ENCODE peak calls at places on chromosomes 12 and 14, in ten cellular contexts. X is HTR-8/SVneo; O is Daoy; D is AG09309; Z is frontal cortex; J is caudate nucleus; F is activated gamma-delta T cell treated with anti-CD3 and anti-CD28 coated beads, Interleukin-2, amount 50 U/mL, for 16 hours; K is fibroblast of the aortic adventitia; I is Kasumi-1; T is NCI-H1417. N is an unnamed sample.

GRCh38 chr14:71780075-71780474 is 152.2 kb upstream of the RGS6 start:
- DNase-seq in K (no peak), T (no peak), Z (no peak), J (no peak), O (no peak), X (no peak), D (no peak), F (no peak), I (no peak), N (no peak)

GRCh38 chr14:67551123-67551522 is 18.0 kb downstream of the PLEKHH1 start:
- DNase-seq in O (no peak), Z (no peak), D (no peak), J (no peak), I (no peak), T (no peak), K (no peak), X (no peak), F (no peak), N (no peak)

GRCh38 chr14:100547633-100548294 is 39.5 kb downstream of the BEGAIN start:
- DNase-seq in T (no peak), Z (no peak), F (no peak), X (peak), K (no peak), O (peak), I (peak), D (no peak), J (no peak), N (no peak)

GRCh38 chr14:91861091-91861490 is 6.2 kb downstream of the TC2N start:
- DNase-seq in J (no peak), I (no peak), Z (no peak), T (no peak), F (no peak), O (no peak), D (no peak), X (no peak), K (no peak), N (no peak)

GRCh38 chr12:94873368-94874085 is 130.0 kb downstream of the NDUFA12 start:
- DNase-seq in T (peak), K (no peak), Z (peak), X (peak), O (peak), J (peak), D (no peak), F (no peak), I (no peak), N (no peak)

GRCh38 chr14:61113561-61113960 is 132.5 kb downstream of the SLC38A6 start:
- DNase-seq in Z (no peak), D (no peak), T (peak), F (no peak), K (no peak), O (no peak), X (no peak), I (peak), J (no peak), N (no peak)

GRCh38 chr12:50517456-50518048 is 12.8 kb downstream of the DIP2B start:
- DNase-seq in Z (no peak), I (peak), F (no peak), K (peak), D (no peak), O (no peak), J (no peak), X (no peak), T (no peak), N (no peak)

GRCh38 chr14:71308671-71309070 is 401.4 kb downstream of the PCNX1 start:
- DNase-seq in T (no peak), I (no peak), F (no peak), J (peak), Z (no peak), X (no peak), O (no peak), K (no peak), D (no peak), N (no peak)

GRCh38 chr12:124032265-124032886 is 59.4 kb downstream of the ZNF664 start:
- DNase-seq in D (no peak), K (peak), X (peak), F (no peak), T (peak), Z (peak), I (peak), J (peak), O (peak), N (peak)

GRCh38 chr14:101880016-101880297 is 84.4 kb upstream of the DYNC1H1 start:
- DNase-seq in I (no peak), Z (no peak), T (no peak), F (no peak), K (no peak), O (no peak), D (no peak), J (no peak), X (no peak), N (no peak)

GRCh38 chr12:12673296-12673695 is 22.7 kb downstream of the GPR19 start:
- DNase-seq in I (no peak), Z (no peak), F (no peak), O (peak), T (no peak), X (no peak), J (no peak), K (no peak), D (no peak), N (no peak)

GRCh38 chr14:52553002-52553670 is 500 bp downstream of the GPR137C start:
- DNase-seq in Z (peak), J (peak), K (peak), X (peak), D (no peak), F (no peak), I (no peak), T (peak), O (peak), N (no peak)

GRCh38 chr12:111122458-111122878 is 202.1 kb upstream of the MYL2 start:
- DNase-seq in F (no peak), D (no peak), X (no peak), O (no peak), I (no peak), Z (no peak), J (no peak), K (no peak), T (no peak), N (no peak)

GRCh38 chr14:58865520-58866281 is 227.9 kb downstream of the DACT1 start:
- DNase-seq in Z (no peak), I (no peak), K (peak), D (peak), J (no peak), T (no peak), F (no peak), O (no peak), X (no peak), N (no peak)

GRCh38 chr12:2111816-2112215 is 59.0 kb downstream of the CACNA1C start:
- DNase-seq in T (no peak), K (no peak), J (no peak), O (no peak), X (no peak), I (no peak), Z (no peak), D (no peak), F (no peak), N (no peak)

GRCh38 chr12:71581206-71581605 is 82.4 kb downstream of the ZFC3H1 start:
- DNase-seq in T (no peak), J (no peak), I (no peak), F (no peak), D (no peak), Z (no peak), K (no peak), O (peak), X (no peak), N (no peak)

GRCh38 chr12:4276524-4277204 is 3.1 kb downstream of the CCND2 start:
- DNase-seq in I (peak), X (peak), K (peak), J (peak), F (peak), D (peak), O (peak), Z (peak), T (peak), N (peak)

GRCh38 chr14:100486025-100486828 is 101.0 kb downstream of the BEGAIN start:
- DNase-seq in O (peak), D (peak), I (peak), Z (peak), J (peak), K (peak), T (peak), F (peak), X (peak), N (peak)

GRCh38 chr12:105741786-105742566 is 396.8 kb downstream of the NUAK1 start:
- DNase-seq in K (peak), Z (no peak), J (no peak), I (no peak), D (peak), F (no peak), O (peak), T (no peak), X (no peak), N (no peak)

GRCh38 chr12:89883630-89884364 is 175.2 kb upstream of the ATP2B1 start:
- DNase-seq in Z (no peak), T (no peak), J (no peak), I (no peak), D (no peak), X (no peak), O (no peak), F (no peak), K (peak), N (no peak)

GRCh38 chr12:113359939-113360748 is 1.8 kb downstream of the PLBD2 start:
- DNase-seq in X (no peak), F (no peak), T (no peak), O (peak), D (no peak), I (no peak), Z (no peak), K (peak), J (no peak), N (no peak)

GRCh38 chr12:43238281-43238680 is 313.7 kb downstream of the ADAMTS20 start:
- DNase-seq in F (no peak), X (no peak), I (no peak), K (peak), T (no peak), O (peak), D (no peak), J (no peak), Z (no peak), N (no peak)

GRCh38 chr12:9070351-9070750 is 45.4 kb downstream of the A2M start:
- DNase-seq in T (no peak), J (no peak), Z (no peak), O (no peak), I (no peak), K (no peak), F (no peak), X (no peak), D (no peak), N (no peak)

GRCh38 chr12:101552277-101552676 is 42.5 kb upstream of the MYBPC1 start:
- DNase-seq in O (peak), I (no peak), D (no peak), X (peak), T (no peak), F (no peak), K (peak), J (no peak), Z (peak), N (no peak)

GRCh38 chr12:132772551-132772950 is 10.9 kb upstream of the ANKLE2 start:
- DNase-seq in J (no peak), Z (no peak), D (no peak), F (no peak), O (no peak), K (no peak), X (no peak), T (no peak), I (no peak), N (no peak)

GRCh38 chr14:106044515-106044914 is 518.1 kb downstream of the TMEM121 start:
- DNase-seq in J (no peak), K (no peak), O (no peak), X (no peak), D (no peak), Z (no peak), T (peak), F (no peak), I (no peak), N (no peak)

GRCh38 chr12:124556896-124557501 is 10.4 kb downstream of the NCOR2 start:
- DNase-seq in F (no peak), K (no peak), I (no peak), Z (no peak), J (peak), O (no peak), T (no peak), X (no peak), D (no peak), N (no peak)

GRCh38 chr14:89417111-89417468 is at the start of gene FOXN3:
- DNase-seq in K (peak), J (peak), O (peak), T (peak), F (peak), I (peak), X (peak), D (peak), Z (peak), N (peak)

GRCh38 chr12:94795520-94795919 is 145.2 kb upstream of the TMCC3 start:
- DNase-seq in O (peak), T (no peak), J (no peak), K (peak), Z (no peak), D (peak), X (peak), I (no peak), F (no peak), N (no peak)

GRCh38 chr12:613996-614726 is 49.1 kb downstream of the NINJ2 start:
- DNase-seq in O (peak), F (no peak), X (peak), D (no peak), T (no peak), I (peak), J (peak), Z (no peak), K (peak), N (peak)

GRCh38 chr14:101962503-101962874 is 1.9 kb upstream of the DYNC1H1 start:
- DNase-seq in Z (peak), K (peak), D (peak), T (peak), I (no peak), O (peak), X (no peak), J (peak), F (no peak), N (no peak)

GRCh38 chr12:10194160-10194559 is 15.3 kb downstream of the TMEM52B start:
- DNase-seq in J (no peak), Z (no peak), T (no peak), X (no peak), D (no peak), K (no peak), F (no peak), I (no peak), O (no peak), N (no peak)

GRCh38 chr12:57845478-57846284 is 848 bp downstream of the CTDSP2 start:
- DNase-seq in D (no peak), I (peak), O (peak), Z (peak), K (peak), F (peak), X (peak), T (peak), J (peak), N (no peak)

GRCh38 chr12:3131129-3131528 is 54.0 kb downstream of the TSPAN9 start:
- DNase-seq in F (no peak), Z (no peak), T (no peak), I (no peak), D (no peak), X (no peak), J (no peak), O (no peak), K (no peak), N (no peak)

GRCh38 chr14:102772781-102773570 is 4.3 kb upstream of the TRAF3 start:
- DNase-seq in T (no peak), K (no peak), X (peak), Z (no peak), F (no peak), O (no peak), I (peak), D (no peak), J (no peak), N (no peak)

GRCh38 chr12:113425960-113426453 is 3.8 kb downstream of the SDSL start:
- DNase-seq in F (no peak), O (no peak), K (no peak), D (no peak), X (no peak), Z (no peak), T (no peak), J (no peak), I (no peak), N (no peak)

GRCh38 chr12:73185403-73185802 is 913.2 kb downstream of the TRHDE start:
- DNase-seq in D (no peak), T (no peak), J (no peak), K (no peak), X (no peak), F (no peak), O (no peak), Z (no peak), I (no peak), N (no peak)

N was measured in NK-92 treated with Interleukin-12 subunit alpha and Interleukin-12 subunit beta, amount 100 ng/mL, for 24 hours.